ENCODE peak calls at places on chromosomes 5 and 9, in ten cellular contexts. A is lung; G is heart left ventricle; Z is ovary; L is CD8-positive, alpha-beta T cell; X is stomach; U is PC-3; T is cardiac muscle cell; H is IMR-90; C is heart right ventricle. R is an unnamed sample.
A peak's percentile ranks its signal among the peaks of the same experiment; 100 is the strongest.

GRCh38 chr5:142110046-142110531 is 1.5 kb downstream of the NDFIP1 start:
- DNase-seq in A (no peak), G (peak; percentile 57), Z (no peak), L (no peak), X (no peak), U (peak; percentile 29), T (peak; percentile 60), H (peak; percentile 59), C (no peak), R (no peak)

GRCh38 chr5:180787025-180787424 is 15.6 kb downstream of the MGAT1 start:
- DNase-seq in A (no peak), G (peak; percentile 51), Z (peak; percentile 56), L (no peak), X (no peak), U (no peak), T (no peak), H (peak; percentile 29), C (no peak), R (no peak)

GRCh38 chr5:119019431-119020348 is 31.3 kb upstream of the DTWD2 start:
- DNase-seq in A (no peak), G (no peak), Z (no peak), L (no peak), X (no peak), U (no peak), T (no peak), H (no peak), C (no peak), R (no peak)

GRCh38 chr9:20335668-20336332 is 286.5 kb downstream of the MLLT3 start:
- DNase-seq in A (no peak), G (no peak), Z (no peak), L (no peak), X (no peak), U (no peak), T (no peak), H (no peak), C (no peak), R (no peak)

GRCh38 chr5:134114886-134115805 is 665 bp downstream of the TCF7 start:
- DNase-seq in A (peak; percentile 35), G (no peak), Z (peak; percentile 67), L (peak; percentile 86), X (peak; percentile 35), U (no peak), T (no peak), H (no peak), C (no peak), R (peak; percentile 90)

GRCh38 chr5:111147502-111147901 is 55.4 kb downstream of the WDR36 start:
- DNase-seq in A (no peak), G (no peak), Z (no peak), L (no peak), X (no peak), U (no peak), T (peak; percentile 18), H (no peak), C (no peak), R (no peak)

GRCh38 chr9:2526071-2526862 is 95.3 kb upstream of the VLDLR start:
- DNase-seq in A (no peak), G (no peak), Z (no peak), L (no peak), X (no peak), U (no peak), T (peak; percentile 41), H (no peak), C (no peak), R (no peak)

GRCh38 chr5:52269395-52269794 is 518.3 kb upstream of the ITGA1 start:
- DNase-seq in A (no peak), G (no peak), Z (no peak), L (no peak), X (no peak), U (no peak), T (no peak), H (no peak), C (no peak), R (no peak)

GRCh38 chr5:1171340-1171941 is 30.0 kb upstream of the SLC6A19 start:
- DNase-seq in A (no peak), G (peak; percentile 40), Z (no peak), L (no peak), X (no peak), U (peak; percentile 84), T (peak; percentile 63), H (peak; percentile 33), C (no peak), R (no peak)

GRCh38 chr5:171585981-171586380 is 166.5 kb downstream of the FGF18 start:
- DNase-seq in A (no peak), G (no peak), Z (no peak), L (no peak), X (no peak), U (no peak), T (no peak), H (no peak), C (no peak), R (no peak)

GRCh38 chr5:15501057-15501791 is 1.2 kb downstream of the FBXL7 start:
- DNase-seq in A (no peak), G (peak; percentile 64), Z (peak; percentile 65), L (no peak), X (no peak), U (no peak), T (peak; percentile 90), H (peak; percentile 76), C (peak; percentile 68), R (no peak)

GRCh38 chr5:72501475-72501874 is 5.7 kb downstream of the ZNF366 start:
- DNase-seq in A (no peak), G (no peak), Z (no peak), L (no peak), X (no peak), U (no peak), T (no peak), H (peak; percentile 34), C (no peak), R (no peak)

GRCh38 chr9:122418016-122418415 is 47.2 kb downstream of the PTGS1 start:
- DNase-seq in A (no peak), G (no peak), Z (no peak), L (no peak), X (no peak), U (no peak), T (no peak), H (no peak), C (no peak), R (no peak)

GRCh38 chr9:122420315-122420714 is 49.5 kb downstream of the PTGS1 start:
- DNase-seq in A (no peak), G (no peak), Z (no peak), L (no peak), X (no peak), U (no peak), T (no peak), H (no peak), C (no peak), R (no peak)
- H3K9me3 ChIP-seq in A (peaks cover 3% of the 10 kb centered on the region), G (peaks cover 6% of the 10 kb centered on the region), Z (no peaks in the 10 kb centered on the region), L (peaks cover 5% of the 10 kb centered on the region), X (peaks cover 12% of the 10 kb centered on the region), U (no peaks in the 10 kb centered on the region), T (no peaks in the 10 kb centered on the region), H (peaks cover 18% of the 10 kb centered on the region), C (no peaks in the 10 kb centered on the region), R (peaks cover 15% of the 10 kb centered on the region)

GRCh38 chr5:3212869-3213268 is 382.8 kb upstream of the IRX1 start:
- DNase-seq in A (no peak), G (no peak), Z (no peak), L (no peak), X (no peak), U (no peak), T (no peak), H (no peak), C (no peak), R (no peak)

GRCh38 chr5:3209918-3210317 is 385.7 kb upstream of the IRX1 start:
- DNase-seq in A (no peak), G (peak; percentile 6), Z (no peak), L (no peak), X (no peak), U (no peak), T (no peak), H (no peak), C (no peak), R (no peak)

GRCh38 chr5:3214838-3215374 is 380.7 kb upstream of the IRX1 start:
- DNase-seq in A (no peak), G (peak; percentile 8), Z (no peak), L (no peak), X (peak; percentile 20), U (no peak), T (no peak), H (no peak), C (no peak), R (no peak)

GRCh38 chr5:3214396-3214795 is 381.2 kb upstream of the IRX1 start:
- DNase-seq in A (no peak), G (peak; percentile 6), Z (no peak), L (no peak), X (peak; percentile 8), U (no peak), T (no peak), H (no peak), C (no peak), R (no peak)

GRCh38 chr5:3210531-3210930 is 385.1 kb upstream of the IRX1 start:
- DNase-seq in A (no peak), G (no peak), Z (no peak), L (no peak), X (no peak), U (no peak), T (no peak), H (no peak), C (no peak), R (no peak)
- H3K27ac ChIP-seq in A (no peak overlapping the region), G (no peak overlapping the region), Z (no peak overlapping the region), L (no peak overlapping the region), X (no peak overlapping the region), U (no peak overlapping the region), T (no peak overlapping the region), H (no peak overlapping the region), C (no peak overlapping the region), R (no peak overlapping the region)

DNA sequence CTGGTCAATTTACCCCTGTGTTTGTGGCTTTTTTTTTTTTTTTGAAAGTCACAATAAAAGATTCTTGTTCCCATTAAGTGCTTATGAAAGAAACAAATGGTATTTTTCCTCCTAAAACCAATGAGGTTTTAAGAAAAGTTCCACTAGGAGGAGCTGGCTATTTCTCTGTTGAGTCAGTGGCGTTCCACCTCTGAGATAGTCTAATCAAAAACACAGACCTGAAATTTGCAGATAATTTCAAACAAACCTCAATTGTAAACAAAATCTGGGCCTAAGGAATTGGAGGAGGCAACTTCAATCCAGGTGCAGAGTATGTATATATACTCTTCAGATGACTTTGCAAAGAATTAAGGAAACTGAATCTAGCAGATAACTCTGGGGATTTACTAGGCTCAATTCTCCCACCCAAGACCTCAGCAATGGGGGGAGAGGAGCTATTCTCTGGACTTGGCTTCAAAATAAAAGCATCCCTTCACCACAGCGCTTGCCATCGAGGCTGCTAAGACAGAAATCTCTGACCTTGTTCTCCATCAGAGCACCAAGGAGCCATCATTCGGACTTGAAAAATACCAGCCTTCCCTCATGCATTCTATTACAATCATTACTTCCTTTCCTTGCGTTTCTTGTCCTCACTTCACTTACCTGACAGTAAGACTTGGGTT is 52.4 kb downstream of the FANCC start:
- DNase-seq in A (no peak), G (no peak), Z (no peak), L (no peak), X (no peak), U (peak; percentile 38), T (peak; percentile 45), H (peak; percentile 75), C (no peak), R (no peak)
- TF ChIP-seq CTCF in A (no peak), G (peak; percentile 8), Z (peak; percentile 13), L (no peak), X (peak; percentile 20), U (peak; percentile 62), T (peak; percentile 58), H (peak; percentile 59), C (peak; percentile 22), R (peak; percentile 27)

DNA sequence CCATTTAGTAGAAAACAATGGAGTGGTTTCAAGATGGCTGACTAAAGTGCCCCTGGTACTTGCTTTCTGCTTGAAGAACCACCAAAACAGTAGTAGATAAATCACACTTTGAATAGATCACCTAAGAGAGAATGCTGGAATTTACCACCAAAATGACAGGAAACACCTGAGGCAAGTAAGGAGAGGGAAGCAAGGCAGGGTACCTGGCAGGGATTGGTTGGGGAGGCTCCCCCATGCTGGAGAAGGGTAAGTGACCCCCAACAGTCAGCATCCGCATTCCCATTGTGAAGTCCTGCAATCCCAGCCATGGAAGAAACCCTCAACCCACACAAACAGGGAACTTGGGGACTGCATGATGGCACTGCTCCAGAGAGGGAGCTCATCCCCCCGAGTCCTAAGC is 105.5 kb downstream of the PLPP1 start:
- DNase-seq in A (no peak), G (no peak), Z (no peak), L (no peak), X (no peak), U (no peak), T (no peak), H (no peak), C (no peak), R (no peak)
- H3K9me3 ChIP-seq in A (no peaks in the 10 kb centered on the region), G (no peaks in the 10 kb centered on the region), Z (no peaks in the 10 kb centered on the region), L (no peaks in the 10 kb centered on the region), X (no peaks in the 10 kb centered on the region), U (no peaks in the 10 kb centered on the region), T (no peaks in the 10 kb centered on the region), H (peaks cover 2% of the 10 kb centered on the region), C (no peaks in the 10 kb centered on the region), R (peaks cover 20% of the 10 kb centered on the region)